ENCODE peak calls at places on chromosome 10, in six cellular contexts. C is HCT116, M is WTC11, E is GM12878, J is K562, R is H1. N is an unnamed sample.

GRCh38 chr10:48878091-48878490 is 61.5 kb downstream of the LRRC18 start:
- DNase-seq in R (no peak), J (no peak), E (no peak), C (no peak), M (no peak), N (no peak)

GRCh38 chr10:29998142-29998808 is 61.1 kb downstream of the JCAD start:
- DNase-seq in J (peak), C (peak), R (peak), E (peak), M (peak), N (peak)

GRCh38 chr10:5159126-5159525 is 25.8 kb downstream of the AKR1C8 start:
- DNase-seq in J (no peak), C (no peak), E (no peak), M (no peak), R (no peak), N (no peak)

GRCh38 chr10:126160571-126160970 is 227.7 kb downstream of the ADAM12 start:
- DNase-seq in M (peak), C (no peak), E (no peak), R (no peak), J (no peak), N (no peak)

GRCh38 chr10:90204956-90205695 is 503.7 kb downstream of the KIF20B start:
- DNase-seq in C (no peak), E (no peak), R (no peak), M (no peak), J (no peak), N (no peak)

GRCh38 chr10:123574299-123574698 is 91.9 kb upstream of the GPR26 start:
- DNase-seq in J (no peak), R (no peak), C (no peak), E (no peak), M (no peak), N (no peak)

GRCh38 chr10:19638173-19638872 is 177.9 kb upstream of the PLXDC2 start:
- DNase-seq in E (no peak), C (no peak), M (no peak), J (no peak), R (no peak), N (peak)

GRCh38 chr10:84226616-84227015 is 1.3 kb upstream of the LRIT2 start:
- DNase-seq in M (no peak), C (no peak), R (no peak), J (no peak), E (no peak), N (no peak)

GRCh38 chr10:93566435-93567276 is at the start of gene FFAR4:
- DNase-seq in M (peak), C (no peak), E (no peak), R (no peak), J (no peak), N (no peak)

GRCh38 chr10:24390746-24391145 is 181.8 kb downstream of the KIAA1217 start:
- DNase-seq in E (no peak), M (no peak), J (no peak), C (no peak), R (no peak), N (no peak)

GRCh38 chr10:122561212-122561611 is 658 bp downstream of the DMBT1 start:
- DNase-seq in C (no peak), R (no peak), J (no peak), M (no peak), E (no peak), N (no peak)

GRCh38 chr10:104333728-104334373 is 4.4 kb downstream of the ITPRIP start:
- DNase-seq in C (no peak), R (no peak), E (no peak), J (peak), M (no peak), N (no peak)

GRCh38 chr10:32956365-32957197 is 1.4 kb downstream of the ITGB1 start:
- DNase-seq in J (no peak), E (no peak), C (no peak), R (no peak), M (no peak), N (no peak)

GRCh38 chr10:6498771-6499170 is 81.3 kb downstream of the PRKCQ start:
- DNase-seq in R (no peak), M (no peak), C (no peak), E (no peak), J (no peak), N (no peak)

GRCh38 chr10:91115618-91116390 is 104.7 kb upstream of the PCGF5 start:
- DNase-seq in M (no peak), C (no peak), R (no peak), J (no peak), E (no peak), N (no peak)

GRCh38 chr10:22666287-22667092 is 47.9 kb downstream of the PIP4K2A start:
- DNase-seq in C (no peak), M (no peak), E (no peak), J (peak), R (no peak), N (peak)

GRCh38 chr10:110048781-110049180 is 41.0 kb downstream of the ADD3 start:
- DNase-seq in C (no peak), R (no peak), E (no peak), M (no peak), J (no peak), N (no peak)

DNA sequence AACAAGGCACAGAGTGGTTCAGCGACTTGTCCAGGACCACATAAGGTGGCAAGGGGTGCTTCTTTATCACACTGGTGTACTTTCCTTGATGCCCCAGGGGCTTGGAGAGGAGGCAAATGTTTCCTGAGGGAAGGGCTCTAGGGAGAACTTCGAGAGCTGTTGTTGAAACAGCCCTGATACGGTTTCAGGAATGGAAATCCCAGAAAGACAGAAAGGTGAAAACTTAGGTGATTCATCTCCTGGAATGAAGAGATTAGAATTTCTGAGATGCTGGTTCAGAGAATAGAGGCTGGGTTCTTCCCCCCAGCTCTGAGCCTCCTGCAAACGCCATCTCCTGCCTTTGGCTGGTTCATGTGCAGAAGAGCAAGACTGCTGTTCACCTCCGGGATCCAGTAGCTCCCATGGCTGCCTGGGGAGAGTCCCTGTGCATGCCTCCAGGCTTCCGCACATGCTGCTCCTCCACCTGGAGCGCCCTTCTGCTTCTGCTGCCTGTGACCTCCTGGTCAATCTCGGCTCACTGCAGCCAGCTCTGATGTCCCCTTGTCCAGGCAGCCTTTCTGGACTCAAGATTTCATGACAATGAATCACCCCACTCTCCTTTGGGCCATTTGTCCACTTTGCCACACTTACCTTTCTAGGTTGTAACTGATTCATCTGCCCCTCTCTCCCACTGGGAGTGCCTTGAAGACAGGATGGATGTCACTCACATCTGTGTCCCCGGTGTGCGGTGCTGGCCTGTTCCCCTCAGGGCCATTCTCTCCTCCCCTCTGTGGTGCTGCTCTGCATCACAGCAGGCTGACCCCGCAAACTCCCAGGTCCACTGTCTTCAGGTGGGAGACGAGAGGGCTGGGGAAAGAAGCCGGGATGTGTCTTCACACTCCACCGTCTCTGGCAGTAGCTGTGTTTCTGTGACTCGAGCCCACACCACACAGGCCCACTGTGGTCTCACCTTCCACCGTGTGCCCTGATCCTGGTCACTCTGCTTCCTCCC is 3.6 kb upstream of the CDH23 start:
- DNase-seq in C (no peak), J (no peak), R (no peak), E (no peak), M (no peak), N (no peak)
- TF ChIP-seq ATF3 in C (no peak), J (no peak), R (no peak), E (no peak), M (no peak), N (no peak)

GRCh38 chr10:38605153-38605661 is 511.1 kb downstream of the ZNF37A start:
- DNase-seq in R (no peak), J (no peak), E (no peak), M (no peak), C (no peak), N (no peak)

GRCh38 chr10:38600146-38600545 is 506.0 kb downstream of the ZNF37A start:
- DNase-seq in R (no peak), M (no peak), E (no peak), J (no peak), C (no peak), N (no peak)

GRCh38 chr10:38600696-38601095 is 506.6 kb downstream of the ZNF37A start:
- DNase-seq in J (no peak), M (no peak), R (no peak), C (no peak), E (no peak), N (no peak)
- TF ChIP-seq ATF3 in J (no peak), M (no peak), R (no peak), C (no peak), E (no peak), N (no peak)

GRCh38 chr10:129914153-129914855 is 49.8 kb downstream of the EBF3 start:
- DNase-seq in E (no peak), C (no peak), M (no peak), R (no peak), J (no peak), N (no peak)
- TF ChIP-seq ATF3 in E (no peak), C (no peak), M (no peak), R (no peak), J (no peak), N (no peak)

GRCh38 chr10:43028143-43028542 is 48.7 kb upstream of the RET start:
- DNase-seq in R (no peak), E (no peak), C (no peak), M (no peak), J (no peak), N (no peak)

GRCh38 chr10:43024524-43024923 is 52.3 kb upstream of the RET start:
- DNase-seq in J (no peak), M (no peak), C (no peak), R (no peak), E (no peak), N (no peak)

GRCh38 chr10:43027331-43027955 is 49.4 kb upstream of the RET start:
- DNase-seq in R (no peak), E (no peak), J (no peak), C (no peak), M (no peak), N (no peak)

GRCh38 chr10:43024942-43025700 is 51.7 kb upstream of the RET start:
- DNase-seq in C (no peak), E (no peak), M (no peak), J (no peak), R (no peak), N (no peak)

GRCh38 chr10:43026039-43026973 is 50.6 kb upstream of the RET start:
- DNase-seq in R (no peak), C (no peak), E (no peak), M (peak), J (no peak), N (no peak)
- TF ChIP-seq ATF3 in R (no peak), C (no peak), E (no peak), M (no peak), J (no peak), N (no peak)

DNA sequence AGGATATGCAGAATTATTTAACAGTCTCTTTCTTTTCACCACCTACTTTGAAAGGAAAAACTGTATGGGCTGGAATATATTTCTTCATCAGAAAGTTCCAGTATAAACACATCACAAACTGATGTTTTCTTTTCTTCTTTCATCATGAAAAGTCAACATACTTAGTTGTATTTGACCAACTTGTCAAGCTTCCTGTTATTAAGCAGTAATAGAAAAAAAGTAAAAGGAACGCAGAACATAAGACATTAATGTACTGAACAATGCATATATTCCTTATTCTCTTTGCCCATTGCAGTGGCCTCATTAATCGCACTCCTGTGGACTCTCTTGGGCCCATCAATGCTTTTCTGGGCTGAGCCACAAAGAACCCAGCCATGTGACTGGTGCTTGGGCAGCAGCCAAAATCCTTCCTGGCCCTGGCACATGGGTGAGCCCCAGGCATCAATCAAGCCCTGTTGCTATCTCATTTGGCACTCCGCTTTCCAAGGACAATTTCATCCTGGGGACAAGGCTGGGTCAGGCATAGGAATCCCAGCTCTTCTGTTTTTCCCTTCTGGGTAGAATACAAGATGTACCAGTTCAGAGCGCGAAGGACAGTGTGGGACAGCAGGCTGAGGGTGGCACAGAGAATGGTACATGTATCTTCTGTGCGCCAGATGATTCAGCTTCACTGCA is 42.3 kb downstream of the RHOBTB1 start:
- DNase-seq in R (no peak), E (no peak), J (no peak), C (no peak), M (no peak), N (no peak)
- TF ChIP-seq ATF3 in R (no peak), E (no peak), J (no peak), C (no peak), M (no peak), N (no peak)

GRCh38 chr10:87860156-87860795 is 3.1 kb downstream of the KLLN start:
- DNase-seq in J (no peak), R (no peak), M (no peak), C (no peak), E (peak), N (peak)
- TF ChIP-seq ATF3 in J (no peak), R (no peak), M (no peak), C (no peak), E (no peak), N (no peak)